ENCODE peak calls at places on chromosomes 1 and 21, in six cellular contexts. One of them, this sample, is unnamed.

GRCh38 chr1:37274896-37275631 is 199.3 kb upstream of the ZC3H12A start:
- DNase-seq in left lung: no peak
- DNase-seq in kidney epithelial cell: no peak
- DNase-seq in astrocyte of the spinal cord: no peak
- DNase-seq in BE2C: peak; percentile 55
- DNase-seq in cardiac fibroblast: no peak
- DNase-seq in this sample: no peak

GRCh38 chr1:53112271-53112774 is 30.1 kb downstream of the SLC1A7 start:
- DNase-seq in left lung: no peak
- DNase-seq in kidney epithelial cell: peak; percentile 12
- DNase-seq in astrocyte of the spinal cord: peak; percentile 33
- DNase-seq in BE2C: no peak
- DNase-seq in cardiac fibroblast: peak; percentile 92
- DNase-seq in this sample: peak; percentile 87

GRCh38 chr1:68232354-68233148 is at the start of gene WLS:
- DNase-seq in left lung: peak; percentile 93
- DNase-seq in kidney epithelial cell: no peak
- DNase-seq in astrocyte of the spinal cord: peak; percentile 78
- DNase-seq in BE2C: peak; percentile 74
- DNase-seq in cardiac fibroblast: peak; percentile 86
- DNase-seq in this sample: peak; percentile 85

GRCh38 chr1:186854102-186854501 is 25.4 kb downstream of the PLA2G4A start:
- DNase-seq in left lung: no peak
- DNase-seq in kidney epithelial cell: no peak
- DNase-seq in astrocyte of the spinal cord: no peak
- DNase-seq in BE2C: no peak
- DNase-seq in cardiac fibroblast: no peak
- DNase-seq in this sample: no peak

GRCh38 chr1:94686882-94687281 is 133.3 kb upstream of the SLC44A3 start:
- DNase-seq in left lung: no peak
- DNase-seq in kidney epithelial cell: no peak
- DNase-seq in astrocyte of the spinal cord: no peak
- DNase-seq in BE2C: no peak
- DNase-seq in cardiac fibroblast: no peak
- DNase-seq in this sample: no peak

GRCh38 chr1:68401506-68401905 is 48.2 kb downstream of the RPE65 start:
- DNase-seq in left lung: no peak
- DNase-seq in kidney epithelial cell: no peak
- DNase-seq in astrocyte of the spinal cord: no peak
- DNase-seq in BE2C: no peak
- DNase-seq in cardiac fibroblast: no peak
- DNase-seq in this sample: no peak

GRCh38 chr1:228038387-228039005 is 31.7 kb downstream of the WNT3A start:
- DNase-seq in left lung: no peak
- DNase-seq in kidney epithelial cell: no peak
- DNase-seq in astrocyte of the spinal cord: no peak
- DNase-seq in BE2C: no peak
- DNase-seq in cardiac fibroblast: no peak
- DNase-seq in this sample: no peak

GRCh38 chr1:228781161-228781771 is 46.0 kb downstream of the RHOU start:
- DNase-seq in left lung: no peak
- DNase-seq in kidney epithelial cell: no peak
- DNase-seq in astrocyte of the spinal cord: peak; percentile 23
- DNase-seq in BE2C: peak; percentile 85
- DNase-seq in cardiac fibroblast: peak; percentile 67
- DNase-seq in this sample: peak; percentile 95

GRCh38 chr1:43973981-43974442 is 748 bp upstream of the ATP6V0B start:
- DNase-seq in left lung: no peak
- DNase-seq in kidney epithelial cell: no peak
- DNase-seq in astrocyte of the spinal cord: no peak
- DNase-seq in BE2C: no peak
- DNase-seq in cardiac fibroblast: peak; percentile 14
- DNase-seq in this sample: no peak

GRCh38 chr1:226627924-226628623 is 79.5 kb downstream of the STUM start:
- DNase-seq in left lung: peak; percentile 51
- DNase-seq in kidney epithelial cell: no peak
- DNase-seq in astrocyte of the spinal cord: no peak
- DNase-seq in BE2C: no peak
- DNase-seq in cardiac fibroblast: no peak
- DNase-seq in this sample: no peak

GRCh38 chr1:67724928-67725560 is 40.0 kb downstream of the GADD45A start:
- DNase-seq in left lung: no peak
- DNase-seq in kidney epithelial cell: peak; percentile 83
- DNase-seq in astrocyte of the spinal cord: peak; percentile 95
- DNase-seq in BE2C: no peak
- DNase-seq in cardiac fibroblast: peak; percentile 90
- DNase-seq in this sample: peak; percentile 84

GRCh38 chr21:31370281-31370892 is 26.3 kb upstream of the TIAM1 start:
- DNase-seq in left lung: no peak
- DNase-seq in kidney epithelial cell: no peak
- DNase-seq in astrocyte of the spinal cord: no peak
- DNase-seq in BE2C: no peak
- DNase-seq in cardiac fibroblast: no peak
- DNase-seq in this sample: no peak

GRCh38 chr1:938711-939504 is 15.2 kb downstream of the SAMD11 start:
- DNase-seq in left lung: no peak
- DNase-seq in kidney epithelial cell: no peak
- DNase-seq in astrocyte of the spinal cord: no peak
- DNase-seq in BE2C: no peak
- DNase-seq in cardiac fibroblast: no peak
- DNase-seq in this sample: no peak

GRCh38 chr1:110161165-110161564 is 10.9 kb downstream of the SLC6A17 start:
- DNase-seq in left lung: no peak
- DNase-seq in kidney epithelial cell: no peak
- DNase-seq in astrocyte of the spinal cord: no peak
- DNase-seq in BE2C: no peak
- DNase-seq in cardiac fibroblast: no peak
- DNase-seq in this sample: no peak

GRCh38 chr21:39221997-39222486 is 38.8 kb upstream of the PSMG1 start:
- DNase-seq in left lung: no peak
- DNase-seq in kidney epithelial cell: no peak
- DNase-seq in astrocyte of the spinal cord: no peak
- DNase-seq in BE2C: no peak
- DNase-seq in cardiac fibroblast: no peak
- DNase-seq in this sample: no peak

GRCh38 chr1:184362876-184363275 is 24.0 kb upstream of the C1orf21 start:
- DNase-seq in left lung: no peak
- DNase-seq in kidney epithelial cell: no peak
- DNase-seq in astrocyte of the spinal cord: no peak
- DNase-seq in BE2C: no peak
- DNase-seq in cardiac fibroblast: peak; percentile 68
- DNase-seq in this sample: peak; percentile 95

GRCh38 chr1:181660621-181661020 is 177.3 kb downstream of the CACNA1E start:
- DNase-seq in left lung: no peak
- DNase-seq in kidney epithelial cell: no peak
- DNase-seq in astrocyte of the spinal cord: no peak
- DNase-seq in BE2C: no peak
- DNase-seq in cardiac fibroblast: no peak
- DNase-seq in this sample: no peak

GRCh38 chr1:41465741-41466140 is 18.7 kb downstream of the EDN2 start:
- DNase-seq in left lung: no peak
- DNase-seq in kidney epithelial cell: no peak
- DNase-seq in astrocyte of the spinal cord: no peak
- DNase-seq in BE2C: no peak
- DNase-seq in cardiac fibroblast: no peak
- DNase-seq in this sample: no peak

GRCh38 chr1:9435101-9435636 is 104.1 kb upstream of the SLC25A33 start:
- DNase-seq in left lung: no peak
- DNase-seq in kidney epithelial cell: no peak
- DNase-seq in astrocyte of the spinal cord: no peak
- DNase-seq in BE2C: no peak
- DNase-seq in cardiac fibroblast: no peak
- DNase-seq in this sample: peak; percentile 16

GRCh38 chr1:155678027-155678426 is 10.5 kb downstream of the YY1AP1 start:
- DNase-seq in left lung: no peak
- DNase-seq in kidney epithelial cell: no peak
- DNase-seq in astrocyte of the spinal cord: no peak
- DNase-seq in BE2C: no peak
- DNase-seq in cardiac fibroblast: no peak
- DNase-seq in this sample: no peak

GRCh38 chr1:65065535-65066378 is 82.2 kb upstream of the AK4 start:
- DNase-seq in left lung: peak; percentile 80
- DNase-seq in kidney epithelial cell: no peak
- DNase-seq in astrocyte of the spinal cord: no peak
- DNase-seq in BE2C: no peak
- DNase-seq in cardiac fibroblast: peak; percentile 19
- DNase-seq in this sample: no peak

GRCh38 chr1:160136121-160136925 is 15.1 kb upstream of the ATP1A4 start:
- DNase-seq in left lung: no peak
- DNase-seq in kidney epithelial cell: no peak
- DNase-seq in astrocyte of the spinal cord: no peak
- DNase-seq in BE2C: no peak
- DNase-seq in cardiac fibroblast: no peak
- DNase-seq in this sample: no peak

GRCh38 chr1:234727018-234727757 is 117.2 kb upstream of the IRF2BP2 start:
- DNase-seq in left lung: no peak
- DNase-seq in kidney epithelial cell: no peak
- DNase-seq in astrocyte of the spinal cord: peak; percentile 54
- DNase-seq in BE2C: no peak
- DNase-seq in cardiac fibroblast: no peak
- DNase-seq in this sample: no peak

GRCh38 chr1:154550070-154550469 is 8.4 kb downstream of the UBE2Q1 start:
- DNase-seq in left lung: no peak
- DNase-seq in kidney epithelial cell: no peak
- DNase-seq in astrocyte of the spinal cord: no peak
- DNase-seq in BE2C: no peak
- DNase-seq in cardiac fibroblast: no peak
- DNase-seq in this sample: no peak

GRCh38 chr1:154861607-154862094 is 8.4 kb downstream of the KCNN3 start:
- DNase-seq in left lung: no peak
- DNase-seq in kidney epithelial cell: no peak
- DNase-seq in astrocyte of the spinal cord: peak; percentile 25
- DNase-seq in BE2C: no peak
- DNase-seq in cardiac fibroblast: peak; percentile 44
- DNase-seq in this sample: peak; percentile 87

GRCh38 chr1:115757866-115758265 is 10.6 kb downstream of the CASQ2 start:
- DNase-seq in left lung: no peak
- DNase-seq in kidney epithelial cell: no peak
- DNase-seq in astrocyte of the spinal cord: no peak
- DNase-seq in BE2C: no peak
- DNase-seq in cardiac fibroblast: no peak
- DNase-seq in this sample: no peak

GRCh38 chr1:36874271-36875017 is 159.9 kb downstream of the GRIK3 start:
- DNase-seq in left lung: no peak
- DNase-seq in kidney epithelial cell: no peak
- DNase-seq in astrocyte of the spinal cord: no peak
- DNase-seq in BE2C: no peak
- DNase-seq in cardiac fibroblast: no peak
- DNase-seq in this sample: no peak

GRCh38 chr1:233708416-233708815 is 94.5 kb downstream of the KCNK1 start:
- DNase-seq in left lung: no peak
- DNase-seq in kidney epithelial cell: no peak
- DNase-seq in astrocyte of the spinal cord: no peak
- DNase-seq in BE2C: no peak
- DNase-seq in cardiac fibroblast: no peak
- DNase-seq in this sample: no peak

GRCh38 chr1:154403300-154403943 is 1.7 kb upstream of the IL6R start:
- DNase-seq in left lung: no peak
- DNase-seq in kidney epithelial cell: no peak
- DNase-seq in astrocyte of the spinal cord: no peak
- DNase-seq in BE2C: no peak
- DNase-seq in cardiac fibroblast: no peak
- DNase-seq in this sample: no peak

GRCh38 chr1:215269955-215270354 is 187.4 kb downstream of the KCNK2 start:
- DNase-seq in left lung: no peak
- DNase-seq in kidney epithelial cell: no peak
- DNase-seq in astrocyte of the spinal cord: no peak
- DNase-seq in BE2C: no peak
- DNase-seq in cardiac fibroblast: no peak
- DNase-seq in this sample: no peak

GRCh38 chr1:47533176-47534039 is 95.6 kb downstream of the FOXD2 start:
- DNase-seq in left lung: no peak
- DNase-seq in kidney epithelial cell: no peak
- DNase-seq in astrocyte of the spinal cord: peak; percentile 82
- DNase-seq in BE2C: peak; percentile 50
- DNase-seq in cardiac fibroblast: peak; percentile 64
- DNase-seq in this sample: peak; percentile 66

GRCh38 chr1:168396508-168396907 is 115.8 kb downstream of the TBX19 start:
- DNase-seq in left lung: no peak
- DNase-seq in kidney epithelial cell: no peak
- DNase-seq in astrocyte of the spinal cord: no peak
- DNase-seq in BE2C: no peak
- DNase-seq in cardiac fibroblast: no peak
- DNase-seq in this sample: peak; percentile 21
- H3K4me3 ChIP-seq in left lung: no peak overlapping the region
- H3K4me3 ChIP-seq in kidney epithelial cell: no peak overlapping the region
- H3K4me3 ChIP-seq in astrocyte of the spinal cord: no peak overlapping the region
- H3K4me3 ChIP-seq in BE2C: no peak overlapping the region
- H3K4me3 ChIP-seq in cardiac fibroblast: no peak overlapping the region
- H3K4me3 ChIP-seq in this sample: no peak overlapping the region

DNA sequence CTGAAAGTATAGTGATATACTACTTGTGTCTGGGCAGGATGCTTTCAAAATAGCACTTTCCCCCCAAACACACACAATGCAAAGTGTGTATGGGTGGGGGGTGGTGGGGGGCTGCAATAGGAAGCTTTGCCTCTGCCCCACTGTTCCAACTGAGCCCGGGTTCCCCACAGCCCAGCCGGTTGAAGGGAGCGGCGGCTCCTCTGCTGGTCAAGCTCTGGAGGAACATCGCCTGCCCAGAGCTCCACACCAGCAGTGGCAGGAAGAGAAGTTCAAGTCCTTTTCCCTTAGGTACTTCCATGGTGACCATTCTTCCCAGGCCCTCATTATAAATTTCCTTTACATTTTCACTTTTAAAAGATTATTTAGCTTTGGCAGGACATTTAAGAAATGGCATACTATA is 74.9 kb downstream of the CAPZB start:
- DNase-seq in left lung: no peak
- DNase-seq in kidney epithelial cell: no peak
- DNase-seq in astrocyte of the spinal cord: no peak
- DNase-seq in BE2C: no peak
- DNase-seq in cardiac fibroblast: no peak
- DNase-seq in this sample: no peak
- TF ChIP-seq CTCF in left lung: no peak
- TF ChIP-seq CTCF in kidney epithelial cell: peak; percentile 7
- TF ChIP-seq CTCF in astrocyte of the spinal cord: peak; percentile 15
- TF ChIP-seq CTCF in BE2C: no peak
- TF ChIP-seq CTCF in cardiac fibroblast: no peak
- TF ChIP-seq CTCF in this sample: no peak

GRCh38 chr1:33696311-33696710 is 167.6 kb upstream of the HMGB4 start:
- DNase-seq in left lung: no peak
- DNase-seq in kidney epithelial cell: no peak
- DNase-seq in astrocyte of the spinal cord: no peak
- DNase-seq in BE2C: no peak
- DNase-seq in cardiac fibroblast: no peak
- DNase-seq in this sample: no peak
- H3K4me3 ChIP-seq in left lung: no peak overlapping the region
- H3K4me3 ChIP-seq in kidney epithelial cell: no peak overlapping the region
- H3K4me3 ChIP-seq in astrocyte of the spinal cord: no peak overlapping the region
- H3K4me3 ChIP-seq in BE2C: no peak overlapping the region
- H3K4me3 ChIP-seq in cardiac fibroblast: no peak overlapping the region
- H3K4me3 ChIP-seq in this sample: no peak overlapping the region

DNA sequence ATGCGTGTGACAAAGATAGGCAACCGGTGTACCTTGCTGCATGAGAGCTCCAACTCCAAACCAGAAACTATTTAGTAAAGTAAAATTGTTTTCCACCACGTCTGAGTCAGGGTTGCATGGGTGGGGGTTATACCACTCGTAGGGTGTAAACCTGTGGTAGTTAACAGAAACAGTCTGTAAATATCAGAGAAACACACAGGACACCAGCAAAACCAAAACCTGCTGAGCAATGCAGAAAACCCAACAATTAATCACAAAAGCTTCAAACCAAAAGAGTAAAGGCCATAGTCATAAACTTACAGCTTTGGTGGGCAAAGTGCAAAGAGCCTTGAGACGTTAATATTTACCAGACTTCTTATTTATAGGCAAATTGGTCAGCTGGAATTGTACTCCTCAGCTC is 282.7 kb downstream of the BACH1 start:
- DNase-seq in left lung: no peak
- DNase-seq in kidney epithelial cell: no peak
- DNase-seq in astrocyte of the spinal cord: no peak
- DNase-seq in BE2C: no peak
- DNase-seq in cardiac fibroblast: no peak
- DNase-seq in this sample: no peak
- TF ChIP-seq CTCF in left lung: no peak
- TF ChIP-seq CTCF in kidney epithelial cell: no peak
- TF ChIP-seq CTCF in astrocyte of the spinal cord: no peak
- TF ChIP-seq CTCF in BE2C: no peak
- TF ChIP-seq CTCF in cardiac fibroblast: no peak
- TF ChIP-seq CTCF in this sample: no peak